ENCODE peak calls at places on chromosomes 6 and 20, in nine cellular contexts. B is neural progenitor cell; Q is endodermal cell; E is mammary epithelial cell; C is ovary; U is PC-3; D is astrocyte of the spinal cord; L is CD4-positive, alpha-beta memory T cell; G is cardiac fibroblast. W is an unnamed sample.

GRCh38 chr6:102417368-102417767 is 1023.9 kb downstream of the GRIK2 start:
- DNase-seq in E (no peak), G (no peak), D (no peak), B (no peak), C (no peak), Q (no peak), U (no peak), L (no peak), W (no peak)

GRCh38 chr6:169075211-169075621 is 178.4 kb downstream of the THBS2 start:
- DNase-seq in U (no peak), E (no peak), L (no peak), D (peak), C (peak), G (peak), B (no peak), Q (no peak), W (no peak)

GRCh38 chr6:15322184-15322583 is 76.3 kb downstream of the JARID2 start:
- DNase-seq in D (no peak), G (no peak), E (no peak), B (no peak), U (no peak), L (no peak), Q (no peak), C (no peak), W (no peak)

GRCh38 chr20:54219751-54220426 is 12.0 kb downstream of the PFDN4 start:
- DNase-seq in L (no peak), B (peak), U (peak), D (peak), C (no peak), G (peak), Q (no peak), E (peak), W (no peak)

GRCh38 chr6:27894839-27895762 is 17.1 kb downstream of the OR2B2 start:
- DNase-seq in D (peak), E (peak), C (peak), Q (peak), B (peak), U (peak), G (peak), L (peak), W (peak)

GRCh38 chr20:1930165-1930564 is 35.0 kb downstream of the SIRPA start:
- DNase-seq in C (no peak), D (no peak), Q (no peak), U (peak), L (no peak), B (no peak), G (no peak), E (no peak), W (no peak)

GRCh38 chr6:165800337-165800736 is 137.3 kb upstream of the PDE10A start:
- DNase-seq in Q (no peak), D (no peak), E (no peak), B (no peak), C (no peak), U (no peak), G (peak), L (no peak), W (no peak)

GRCh38 chr6:4910060-4910746 is 93.6 kb downstream of the RPP40 start:
- DNase-seq in G (no peak), D (peak), E (no peak), U (peak), C (no peak), Q (no peak), B (no peak), L (no peak), W (no peak)

GRCh38 chr6:107621216-107621940 is 131.5 kb downstream of the SOBP start:
- DNase-seq in L (no peak), E (no peak), U (no peak), G (no peak), D (no peak), Q (no peak), C (no peak), B (no peak), W (no peak)

GRCh38 chr6:210104-210456 is 82.2 kb upstream of the DUSP22 start:
- DNase-seq in G (no peak), B (no peak), U (no peak), Q (no peak), E (no peak), L (no peak), C (no peak), D (no peak), W (no peak)
- H3K4me3 ChIP-seq in G (no peak), B (no peak), U (no peak), Q (no peak), E (no peak), L (peak), C (no peak), D (no peak), W (peak)

GRCh38 chr20:63006611-63007471 is at the start of gene BHLHE23:
- DNase-seq in C (no peak), Q (peak), E (no peak), B (peak), L (no peak), D (no peak), U (no peak), G (no peak), W (no peak)

GRCh38 chr20:63003546-63003945 is 3.2 kb downstream of the BHLHE23 start:
- DNase-seq in D (no peak), E (no peak), B (peak), G (no peak), C (no peak), U (no peak), L (no peak), Q (peak), W (no peak)

GRCh38 chr20:63005240-63005861 is 1.4 kb downstream of the BHLHE23 start:
- DNase-seq in B (peak), C (no peak), G (no peak), U (no peak), D (no peak), Q (peak), L (no peak), E (no peak), W (no peak)

GRCh38 chr20:63005862-63006564 is 751 bp downstream of the BHLHE23 start:
- DNase-seq in B (peak), C (no peak), U (no peak), L (no peak), E (peak), D (no peak), G (peak), Q (peak), W (no peak)

DNA sequence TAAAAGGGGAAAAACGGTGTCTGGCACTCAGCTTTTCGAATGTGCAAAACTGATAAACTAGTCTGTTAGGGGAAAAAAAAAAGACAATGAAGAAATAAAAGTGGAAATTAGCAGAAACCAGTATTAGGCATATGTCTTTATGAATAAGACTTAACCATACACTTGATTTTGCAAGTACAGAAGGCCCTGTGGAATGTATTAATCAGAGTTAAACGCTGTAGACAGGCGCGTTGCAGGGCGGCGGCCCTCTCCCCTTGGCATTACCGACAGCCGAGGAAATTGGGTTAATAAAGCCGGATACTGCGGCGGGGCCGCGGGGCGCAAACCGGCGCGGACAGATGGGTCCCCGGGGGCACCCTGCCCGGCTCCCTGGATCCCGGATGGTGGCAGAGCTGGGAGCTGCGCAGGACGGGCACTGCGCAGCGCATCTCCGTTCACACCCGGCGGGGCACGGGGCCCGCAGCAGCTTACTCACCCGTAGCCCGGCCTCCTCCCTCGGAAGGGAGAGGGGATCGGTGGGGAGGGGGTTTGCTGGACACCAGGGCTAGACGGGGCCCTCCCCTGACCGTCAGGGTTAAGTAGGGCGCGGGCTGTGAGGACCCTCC is 2.1 kb downstream of the BHLHE23 start:
- DNase-seq in L (no peak), E (no peak), C (no peak), Q (peak), B (peak), D (no peak), U (no peak), G (no peak), W (no peak)
- H3K4me3 ChIP-seq in L (no peak), E (no peak), C (no peak), Q (no peak), B (no peak), D (no peak), U (no peak), G (no peak), W (no peak)

GRCh38 chr6:71577766-71578165 is 289.2 kb downstream of the OGFRL1 start:
- DNase-seq in C (no peak), Q (no peak), G (no peak), D (no peak), L (no peak), B (no peak), E (no peak), U (no peak), W (no peak)
- H3K4me3 ChIP-seq in C (no peak), Q (no peak), G (no peak), D (no peak), L (no peak), B (no peak), E (no peak), U (no peak), W (no peak)

DNA sequence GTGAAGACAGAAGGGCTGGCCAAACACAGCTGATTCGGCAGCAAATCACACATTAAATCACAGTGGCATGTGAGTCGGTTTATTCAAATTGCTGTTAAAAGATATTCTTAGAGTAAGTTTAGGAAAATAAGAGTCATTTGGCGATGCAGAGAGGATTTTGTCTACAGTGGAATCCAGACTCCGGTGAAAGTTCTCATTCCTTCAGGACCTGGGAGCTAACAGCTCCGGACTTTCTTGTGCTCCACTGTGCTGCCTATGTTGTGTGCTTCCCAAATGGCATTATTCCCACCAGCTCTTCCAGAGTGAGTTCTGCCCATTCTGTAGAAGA is 1.5 kb upstream of the EPM2A start:
- DNase-seq in C (no peak), U (no peak), G (peak), B (no peak), Q (no peak), E (no peak), L (no peak), D (peak), W (no peak)
- H3K4me3 ChIP-seq in C (no peak), U (no peak), G (no peak), B (no peak), Q (peak), E (no peak), L (no peak), D (no peak), W (no peak)

DNA sequence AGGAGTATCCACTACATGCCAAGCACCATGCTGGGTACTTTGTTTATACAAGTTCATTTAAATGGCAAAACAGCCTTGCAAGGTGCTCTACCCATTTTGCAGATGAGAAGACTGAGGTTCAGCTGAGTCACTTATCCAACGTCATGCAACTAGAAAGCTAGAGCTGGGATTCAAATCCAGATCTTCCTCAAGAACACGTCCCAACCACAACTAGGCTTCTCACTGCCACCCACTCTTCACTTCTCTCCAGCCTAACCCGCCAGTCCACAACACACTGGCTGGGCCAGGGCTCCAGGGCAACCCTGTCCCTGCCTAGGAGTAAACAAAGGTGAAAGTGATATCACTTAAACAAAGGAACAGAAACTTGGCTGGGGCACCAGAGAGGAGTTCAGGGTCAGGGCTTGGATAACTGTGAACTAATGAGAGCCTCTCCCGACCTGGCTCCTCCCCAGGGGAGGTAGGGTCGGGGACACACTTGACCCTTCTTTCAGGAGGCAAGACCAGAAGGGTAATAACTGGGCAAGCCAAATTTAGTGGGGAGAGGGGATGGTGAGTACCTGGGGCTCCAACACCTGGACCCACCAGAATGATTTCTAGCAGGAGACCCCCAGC is 7.9 kb downstream of the SDC4 start:
- DNase-seq in Q (peak), D (no peak), U (no peak), L (no peak), C (no peak), G (no peak), E (peak), B (no peak), W (no peak)
- H3K4me3 ChIP-seq in Q (no peak), D (no peak), U (no peak), L (no peak), C (no peak), G (no peak), E (no peak), B (no peak), W (no peak)

GRCh38 chr6:90415178-90415577 is 118.5 kb upstream of the BACH2 start:
- DNase-seq in D (no peak), Q (peak), G (no peak), C (no peak), U (no peak), L (no peak), E (no peak), B (no peak), W (no peak)

GRCh38 chr6:90412538-90413369 is 116.1 kb upstream of the BACH2 start:
- DNase-seq in E (no peak), C (no peak), D (no peak), L (no peak), U (no peak), Q (peak), G (no peak), B (no peak), W (no peak)

GRCh38 chr6:90413867-90414266 is 117.2 kb upstream of the BACH2 start:
- DNase-seq in E (no peak), G (no peak), L (peak), Q (peak), C (peak), B (peak), U (no peak), D (peak), W (peak)

GRCh38 chr6:90414352-90414751 is 117.7 kb upstream of the BACH2 start:
- DNase-seq in B (no peak), L (no peak), Q (peak), C (no peak), E (no peak), U (no peak), D (no peak), G (no peak), W (no peak)

GRCh38 chr6:90413396-90413795 is 116.8 kb upstream of the BACH2 start:
- DNase-seq in U (no peak), L (no peak), B (no peak), G (no peak), E (no peak), D (no peak), Q (peak), C (no peak), W (no peak)
- H3K4me3 ChIP-seq in U (no peak), L (peak), B (peak), G (no peak), E (no peak), D (peak), Q (no peak), C (no peak), W (peak)

GRCh38 chr6:129280719-129281118 is 397.8 kb downstream of the LAMA2 start:
- DNase-seq in E (no peak), L (peak), D (no peak), G (no peak), Q (no peak), U (no peak), C (no peak), B (no peak), W (peak)
- H3K4me3 ChIP-seq in E (no peak), L (no peak), D (no peak), G (no peak), Q (no peak), U (no peak), C (no peak), B (no peak), W (no peak)

W was measured in CD8-positive, alpha-beta memory T cell.